ENCODE peak calls at places on chromosome 6, in five cellular contexts. One of them, this sample, is unnamed.

GRCh38 chr6:111057074-111057752 is 30.1 kb upstream of the SLC16A10 start:
- DNase-seq in stimulated activated CD4-positive, alpha-beta T cell treated with anti-CD3 and anti-CD28 coated beads, Interleukin-4, amount 100 ng/mL, for 48 hours: peak; percentile 6
- DNase-seq in T-helper 9 cell: no peak
- DNase-seq in HT1080: peak; percentile 54
- DNase-seq in IMR-90: peak; percentile 52
- DNase-seq in this sample: no peak

GRCh38 chr6:35209622-35210289 is 4.0 kb upstream of the SCUBE3 start:
- DNase-seq in IMR-90: no peak
- DNase-seq in T-helper 9 cell: no peak
- DNase-seq in HT1080: no peak
- DNase-seq in stimulated activated CD4-positive, alpha-beta T cell treated with anti-CD3 and anti-CD28 coated beads, Interleukin-4, amount 100 ng/mL, for 48 hours: no peak
- DNase-seq in this sample: no peak

GRCh38 chr6:84222426-84222825 is 5.0 kb downstream of the CEP162 start:
- DNase-seq in IMR-90: no peak
- DNase-seq in stimulated activated CD4-positive, alpha-beta T cell treated with anti-CD3 and anti-CD28 coated beads, Interleukin-4, amount 100 ng/mL, for 48 hours: no peak
- DNase-seq in HT1080: no peak
- DNase-seq in T-helper 9 cell: no peak
- DNase-seq in this sample: no peak

GRCh38 chr6:17093692-17094091 is 8.2 kb upstream of the STMND1 start:
- DNase-seq in T-helper 9 cell: no peak
- DNase-seq in IMR-90: no peak
- DNase-seq in stimulated activated CD4-positive, alpha-beta T cell treated with anti-CD3 and anti-CD28 coated beads, Interleukin-4, amount 100 ng/mL, for 48 hours: no peak
- DNase-seq in HT1080: peak; percentile 8
- DNase-seq in this sample: no peak

GRCh38 chr6:143125896-143126573 is 65.3 kb downstream of the AIG1 start:
- DNase-seq in stimulated activated CD4-positive, alpha-beta T cell treated with anti-CD3 and anti-CD28 coated beads, Interleukin-4, amount 100 ng/mL, for 48 hours: no peak
- DNase-seq in HT1080: peak; percentile 64
- DNase-seq in IMR-90: no peak
- DNase-seq in T-helper 9 cell: no peak
- DNase-seq in this sample: no peak

GRCh38 chr6:116685437-116685993 is 4.5 kb downstream of the KPNA5 start:
- DNase-seq in HT1080: no peak
- DNase-seq in IMR-90: no peak
- DNase-seq in T-helper 9 cell: no peak
- DNase-seq in stimulated activated CD4-positive, alpha-beta T cell treated with anti-CD3 and anti-CD28 coated beads, Interleukin-4, amount 100 ng/mL, for 48 hours: no peak
- DNase-seq in this sample: no peak

GRCh38 chr6:169921853-169922779 is 170.7 kb downstream of the ERMARD start:
- DNase-seq in stimulated activated CD4-positive, alpha-beta T cell treated with anti-CD3 and anti-CD28 coated beads, Interleukin-4, amount 100 ng/mL, for 48 hours: peak; percentile 26
- DNase-seq in IMR-90: no peak
- DNase-seq in T-helper 9 cell: no peak
- DNase-seq in HT1080: no peak
- DNase-seq in this sample: peak; percentile 69

GRCh38 chr6:53159558-53159957 is 10.9 kb upstream of the GCM1 start:
- DNase-seq in T-helper 9 cell: no peak
- DNase-seq in HT1080: no peak
- DNase-seq in IMR-90: peak; percentile 14
- DNase-seq in stimulated activated CD4-positive, alpha-beta T cell treated with anti-CD3 and anti-CD28 coated beads, Interleukin-4, amount 100 ng/mL, for 48 hours: no peak
- DNase-seq in this sample: no peak

GRCh38 chr6:167760979-167761793 is 65.5 kb upstream of the AFDN start:
- DNase-seq in HT1080: no peak
- DNase-seq in stimulated activated CD4-positive, alpha-beta T cell treated with anti-CD3 and anti-CD28 coated beads, Interleukin-4, amount 100 ng/mL, for 48 hours: no peak
- DNase-seq in IMR-90: peak; percentile 0
- DNase-seq in T-helper 9 cell: no peak
- DNase-seq in this sample: peak; percentile 53

GRCh38 chr6:14671261-14671681 is 553.7 kb downstream of the CD83 start:
- DNase-seq in T-helper 9 cell: no peak
- DNase-seq in stimulated activated CD4-positive, alpha-beta T cell treated with anti-CD3 and anti-CD28 coated beads, Interleukin-4, amount 100 ng/mL, for 48 hours: no peak
- DNase-seq in IMR-90: peak; percentile 89
- DNase-seq in HT1080: peak; percentile 33
- DNase-seq in this sample: no peak

GRCh38 chr6:20427856-20428255 is 26.2 kb downstream of the E2F3 start:
- DNase-seq in stimulated activated CD4-positive, alpha-beta T cell treated with anti-CD3 and anti-CD28 coated beads, Interleukin-4, amount 100 ng/mL, for 48 hours: no peak
- DNase-seq in HT1080: no peak
- DNase-seq in T-helper 9 cell: no peak
- DNase-seq in IMR-90: no peak
- DNase-seq in this sample: no peak

GRCh38 chr6:113909224-113909856 is 52.2 kb downstream of the MARCKS start:
- DNase-seq in HT1080: peak; percentile 44
- DNase-seq in IMR-90: peak; percentile 79
- DNase-seq in T-helper 9 cell: no peak
- DNase-seq in stimulated activated CD4-positive, alpha-beta T cell treated with anti-CD3 and anti-CD28 coated beads, Interleukin-4, amount 100 ng/mL, for 48 hours: no peak
- DNase-seq in this sample: no peak

GRCh38 chr6:43939281-43940070 is 169.5 kb downstream of the VEGFA start:
- DNase-seq in IMR-90: no peak
- DNase-seq in HT1080: no peak
- DNase-seq in T-helper 9 cell: no peak
- DNase-seq in stimulated activated CD4-positive, alpha-beta T cell treated with anti-CD3 and anti-CD28 coated beads, Interleukin-4, amount 100 ng/mL, for 48 hours: no peak
- DNase-seq in this sample: peak; percentile 58

GRCh38 chr6:34934516-34934915 is 45.5 kb downstream of the ANKS1A start:
- DNase-seq in IMR-90: peak; percentile 59
- DNase-seq in stimulated activated CD4-positive, alpha-beta T cell treated with anti-CD3 and anti-CD28 coated beads, Interleukin-4, amount 100 ng/mL, for 48 hours: no peak
- DNase-seq in T-helper 9 cell: no peak
- DNase-seq in HT1080: no peak
- DNase-seq in this sample: no peak

GRCh38 chr6:43733471-43734293 is 36.3 kb upstream of the VEGFA start:
- DNase-seq in stimulated activated CD4-positive, alpha-beta T cell treated with anti-CD3 and anti-CD28 coated beads, Interleukin-4, amount 100 ng/mL, for 48 hours: no peak
- DNase-seq in HT1080: no peak
- DNase-seq in IMR-90: no peak
- DNase-seq in T-helper 9 cell: no peak
- DNase-seq in this sample: peak; percentile 57

GRCh38 chr6:137512768-137513605 is 18.8 kb upstream of the OLIG3 start:
- DNase-seq in T-helper 9 cell: no peak
- DNase-seq in IMR-90: no peak
- DNase-seq in HT1080: no peak
- DNase-seq in stimulated activated CD4-positive, alpha-beta T cell treated with anti-CD3 and anti-CD28 coated beads, Interleukin-4, amount 100 ng/mL, for 48 hours: no peak
- DNase-seq in this sample: no peak

GRCh38 chr6:4297348-4297747 is 162.0 kb upstream of the ECI2 start:
- DNase-seq in T-helper 9 cell: no peak
- DNase-seq in IMR-90: no peak
- DNase-seq in stimulated activated CD4-positive, alpha-beta T cell treated with anti-CD3 and anti-CD28 coated beads, Interleukin-4, amount 100 ng/mL, for 48 hours: no peak
- DNase-seq in HT1080: no peak
- DNase-seq in this sample: no peak

GRCh38 chr6:4446982-4447381 is 311.6 kb upstream of the ECI2 start:
- DNase-seq in HT1080: peak; percentile 41
- DNase-seq in IMR-90: peak; percentile 92
- DNase-seq in stimulated activated CD4-positive, alpha-beta T cell treated with anti-CD3 and anti-CD28 coated beads, Interleukin-4, amount 100 ng/mL, for 48 hours: no peak
- DNase-seq in T-helper 9 cell: no peak
- DNase-seq in this sample: no peak

GRCh38 chr6:153511896-153512496 is 380.9 kb upstream of the RGS17 start:
- DNase-seq in stimulated activated CD4-positive, alpha-beta T cell treated with anti-CD3 and anti-CD28 coated beads, Interleukin-4, amount 100 ng/mL, for 48 hours: no peak
- DNase-seq in IMR-90: peak; percentile 3
- DNase-seq in HT1080: peak; percentile 23
- DNase-seq in T-helper 9 cell: no peak
- DNase-seq in this sample: no peak

GRCh38 chr6:57423468-57423867 is 106.0 kb downstream of the PRIM2 start:
- DNase-seq in HT1080: no peak
- DNase-seq in T-helper 9 cell: no peak
- DNase-seq in stimulated activated CD4-positive, alpha-beta T cell treated with anti-CD3 and anti-CD28 coated beads, Interleukin-4, amount 100 ng/mL, for 48 hours: no peak
- DNase-seq in IMR-90: no peak
- DNase-seq in this sample: no peak

GRCh38 chr6:37554480-37554819 is 54.8 kb upstream of the CCDC167 start:
- DNase-seq in T-helper 9 cell: no peak
- DNase-seq in stimulated activated CD4-positive, alpha-beta T cell treated with anti-CD3 and anti-CD28 coated beads, Interleukin-4, amount 100 ng/mL, for 48 hours: no peak
- DNase-seq in HT1080: peak; percentile 60
- DNase-seq in IMR-90: peak; percentile 66
- DNase-seq in this sample: no peak

GRCh38 chr6:34062156-34062555 is 83.7 kb downstream of the GRM4 start:
- DNase-seq in T-helper 9 cell: no peak
- DNase-seq in stimulated activated CD4-positive, alpha-beta T cell treated with anti-CD3 and anti-CD28 coated beads, Interleukin-4, amount 100 ng/mL, for 48 hours: no peak
- DNase-seq in IMR-90: no peak
- DNase-seq in HT1080: no peak
- DNase-seq in this sample: no peak

GRCh38 chr6:13767121-13767794 is 47.1 kb downstream of the MCUR1 start:
- DNase-seq in stimulated activated CD4-positive, alpha-beta T cell treated with anti-CD3 and anti-CD28 coated beads, Interleukin-4, amount 100 ng/mL, for 48 hours: no peak
- DNase-seq in IMR-90: peak; percentile 44
- DNase-seq in T-helper 9 cell: peak; percentile 15
- DNase-seq in HT1080: no peak
- DNase-seq in this sample: peak; percentile 78

GRCh38 chr6:21049572-21049971 is 515.3 kb downstream of the CDKAL1 start:
- DNase-seq in IMR-90: peak; percentile 59
- DNase-seq in T-helper 9 cell: no peak
- DNase-seq in stimulated activated CD4-positive, alpha-beta T cell treated with anti-CD3 and anti-CD28 coated beads, Interleukin-4, amount 100 ng/mL, for 48 hours: no peak
- DNase-seq in HT1080: no peak
- DNase-seq in this sample: no peak

GRCh38 chr6:72950114-72950860 is 275.0 kb downstream of the KHDC1L start:
- DNase-seq in HT1080: peak; percentile 62
- DNase-seq in T-helper 9 cell: no peak
- DNase-seq in stimulated activated CD4-positive, alpha-beta T cell treated with anti-CD3 and anti-CD28 coated beads, Interleukin-4, amount 100 ng/mL, for 48 hours: no peak
- DNase-seq in IMR-90: peak; percentile 89
- DNase-seq in this sample: no peak

GRCh38 chr6:137297887-137298286 is 78.7 kb upstream of the IFNGR1 start:
- DNase-seq in T-helper 9 cell: no peak
- DNase-seq in stimulated activated CD4-positive, alpha-beta T cell treated with anti-CD3 and anti-CD28 coated beads, Interleukin-4, amount 100 ng/mL, for 48 hours: no peak
- DNase-seq in IMR-90: peak; percentile 80
- DNase-seq in HT1080: peak; percentile 91
- DNase-seq in this sample: no peak

GRCh38 chr6:125957391-125957693 is 772 bp downstream of the HINT3 start:
- DNase-seq in stimulated activated CD4-positive, alpha-beta T cell treated with anti-CD3 and anti-CD28 coated beads, Interleukin-4, amount 100 ng/mL, for 48 hours: no peak
- DNase-seq in HT1080: no peak
- DNase-seq in T-helper 9 cell: no peak
- DNase-seq in IMR-90: no peak
- DNase-seq in this sample: no peak

GRCh38 chr6:16660157-16660497 is 101.1 kb downstream of the ATXN1 start:
- DNase-seq in T-helper 9 cell: no peak
- DNase-seq in IMR-90: no peak
- DNase-seq in stimulated activated CD4-positive, alpha-beta T cell treated with anti-CD3 and anti-CD28 coated beads, Interleukin-4, amount 100 ng/mL, for 48 hours: no peak
- DNase-seq in HT1080: no peak
- DNase-seq in this sample: no peak

GRCh38 chr6:161536141-161536735 is 262.4 kb upstream of the AGPAT4 start:
- DNase-seq in HT1080: peak; percentile 56
- DNase-seq in T-helper 9 cell: no peak
- DNase-seq in IMR-90: no peak
- DNase-seq in stimulated activated CD4-positive, alpha-beta T cell treated with anti-CD3 and anti-CD28 coated beads, Interleukin-4, amount 100 ng/mL, for 48 hours: no peak
- DNase-seq in this sample: no peak

GRCh38 chr6:144066255-144066654 is 29.1 kb downstream of the SF3B5 start:
- DNase-seq in IMR-90: no peak
- DNase-seq in HT1080: no peak
- DNase-seq in stimulated activated CD4-positive, alpha-beta T cell treated with anti-CD3 and anti-CD28 coated beads, Interleukin-4, amount 100 ng/mL, for 48 hours: no peak
- DNase-seq in T-helper 9 cell: no peak
- DNase-seq in this sample: no peak

GRCh38 chr6:127494240-127494767 is 24.8 kb downstream of the MTCL3 start:
- DNase-seq in IMR-90: no peak
- DNase-seq in HT1080: no peak
- DNase-seq in T-helper 9 cell: no peak
- DNase-seq in stimulated activated CD4-positive, alpha-beta T cell treated with anti-CD3 and anti-CD28 coated beads, Interleukin-4, amount 100 ng/mL, for 48 hours: no peak
- DNase-seq in this sample: no peak

GRCh38 chr6:143397229-143398222 is 53.0 kb downstream of the ADAT2 start:
- DNase-seq in stimulated activated CD4-positive, alpha-beta T cell treated with anti-CD3 and anti-CD28 coated beads, Interleukin-4, amount 100 ng/mL, for 48 hours: peak; percentile 3
- DNase-seq in HT1080: peak; percentile 96
- DNase-seq in T-helper 9 cell: peak; percentile 18
- DNase-seq in IMR-90: peak; percentile 46
- DNase-seq in this sample: no peak

GRCh38 chr6:11609324-11610071 is 71.9 kb downstream of the TMEM170B start:
- DNase-seq in IMR-90: peak; percentile 85
- DNase-seq in stimulated activated CD4-positive, alpha-beta T cell treated with anti-CD3 and anti-CD28 coated beads, Interleukin-4, amount 100 ng/mL, for 48 hours: no peak
- DNase-seq in HT1080: peak; percentile 83
- DNase-seq in T-helper 9 cell: no peak
- DNase-seq in this sample: no peak

GRCh38 chr6:125787791-125788190 is 3.0 kb upstream of the NCOA7 start:
- DNase-seq in stimulated activated CD4-positive, alpha-beta T cell treated with anti-CD3 and anti-CD28 coated beads, Interleukin-4, amount 100 ng/mL, for 48 hours: no peak
- DNase-seq in HT1080: no peak
- DNase-seq in T-helper 9 cell: no peak
- DNase-seq in IMR-90: peak; percentile 54
- DNase-seq in this sample: no peak

GRCh38 chr6:120774275-120774674 is 560.0 kb downstream of the TBC1D32 start:
- DNase-seq in IMR-90: no peak
- DNase-seq in HT1080: peak; percentile 79
- DNase-seq in stimulated activated CD4-positive, alpha-beta T cell treated with anti-CD3 and anti-CD28 coated beads, Interleukin-4, amount 100 ng/mL, for 48 hours: no peak
- DNase-seq in T-helper 9 cell: no peak
- DNase-seq in this sample: no peak

GRCh38 chr6:12548526-12548925 is 168.0 kb upstream of the PHACTR1 start:
- DNase-seq in IMR-90: peak; percentile 59
- DNase-seq in HT1080: no peak
- DNase-seq in stimulated activated CD4-positive, alpha-beta T cell treated with anti-CD3 and anti-CD28 coated beads, Interleukin-4, amount 100 ng/mL, for 48 hours: no peak
- DNase-seq in T-helper 9 cell: no peak
- DNase-seq in this sample: no peak

GRCh38 chr6:105641507-105641906 is 238.6 kb upstream of the PREP start:
- DNase-seq in stimulated activated CD4-positive, alpha-beta T cell treated with anti-CD3 and anti-CD28 coated beads, Interleukin-4, amount 100 ng/mL, for 48 hours: no peak
- DNase-seq in HT1080: no peak
- DNase-seq in T-helper 9 cell: no peak
- DNase-seq in IMR-90: no peak
- DNase-seq in this sample: no peak

GRCh38 chr6:52049252-52050050 is 38.0 kb downstream of the PKHD1 start:
- DNase-seq in HT1080: peak; percentile 11
- DNase-seq in IMR-90: peak; percentile 37
- DNase-seq in stimulated activated CD4-positive, alpha-beta T cell treated with anti-CD3 and anti-CD28 coated beads, Interleukin-4, amount 100 ng/mL, for 48 hours: no peak
- DNase-seq in T-helper 9 cell: no peak
- DNase-seq in this sample: no peak

GRCh38 chr6:130848945-130849344 is 21.7 kb downstream of the SMLR1 start:
- DNase-seq in IMR-90: no peak
- DNase-seq in HT1080: peak; percentile 46
- DNase-seq in stimulated activated CD4-positive, alpha-beta T cell treated with anti-CD3 and anti-CD28 coated beads, Interleukin-4, amount 100 ng/mL, for 48 hours: peak; percentile 4
- DNase-seq in T-helper 9 cell: no peak
- DNase-seq in this sample: no peak

GRCh38 chr6:27295301-27296079 is 16.6 kb downstream of the POM121L2 start:
- DNase-seq in IMR-90: peak; percentile 85
- DNase-seq in HT1080: peak; percentile 85
- DNase-seq in T-helper 9 cell: no peak
- DNase-seq in stimulated activated CD4-positive, alpha-beta T cell treated with anti-CD3 and anti-CD28 coated beads, Interleukin-4, amount 100 ng/mL, for 48 hours: no peak
- DNase-seq in this sample: no peak